ENCODE peak calls at places on chromosomes 12 and 14, in five cellular contexts. H, B, C, A and T are unnamed samples.

GRCh38 chr12:81866081-81866480 is 106.9 kb upstream of the PPFIA2 start:
- DNase-seq in A (no peak), B (no peak), C (no peak), H (no peak), T (no peak)

GRCh38 chr12:84805474-84805858 is 107.1 kb downstream of the SLC6A15 start:
- DNase-seq in C (no peak), B (no peak), H (no peak), A (no peak), T (no peak)

GRCh38 chr14:88613552-88614010 is 50.7 kb downstream of the ZC3H14 start:
- DNase-seq in H (no peak), B (peak), A (peak), C (no peak), T (peak)

GRCh38 chr12:57504033-57504432 is 16.2 kb downstream of the MARS1 start:
- DNase-seq in C (no peak), B (no peak), A (no peak), H (no peak), T (no peak)

GRCh38 chr12:65308601-65309071 is 30.2 kb downstream of the MSRB3 start:
- DNase-seq in H (peak), B (no peak), A (peak), C (no peak), T (peak)

GRCh38 chr14:72495668-72496067 is 398.2 kb downstream of the DPF3 start:
- DNase-seq in B (no peak), A (peak), H (no peak), C (peak), T (no peak)

GRCh38 chr14:98244162-98244948 is 1027.6 kb downstream of the BCL11B start:
- DNase-seq in H (no peak), B (no peak), C (no peak), A (no peak), T (no peak)

GRCh38 chr12:9762369-9762768 is 1.7 kb upstream of the CD69 start:
- DNase-seq in A (no peak), B (no peak), H (no peak), C (no peak), T (no peak)

GRCh38 chr14:89564291-89564957 is 147.4 kb upstream of the FOXN3 start:
- DNase-seq in A (peak), C (no peak), B (no peak), H (no peak), T (peak)

GRCh38 chr12:10362828-10363664 is 26.8 kb downstream of the KLRK1 start:
- DNase-seq in H (no peak), B (peak), C (no peak), A (no peak), T (peak)

GRCh38 chr12:96215933-96216273 is 21.7 kb downstream of the ELK3 start:
- DNase-seq in A (no peak), C (no peak), B (no peak), H (no peak), T (no peak)

GRCh38 chr12:74337951-74338350 is 199.7 kb upstream of the ATXN7L3B start:
- DNase-seq in H (peak), C (no peak), A (peak), B (no peak), T (no peak)

GRCh38 chr14:42110167-42110566 is 503.5 kb downstream of the LRFN5 start:
- DNase-seq in H (peak), B (peak), C (no peak), A (peak), T (peak)

GRCh38 chr12:100127766-100128508 is 14.7 kb downstream of the BLTP3B start:
- DNase-seq in C (no peak), H (peak), B (peak), A (peak), T (peak)

GRCh38 chr12:29113101-29113500 is 36.0 kb upstream of the FAR2 start:
- DNase-seq in C (no peak), H (peak), A (peak), B (no peak), T (no peak)

GRCh38 chr12:119910586-119910985 is 33.5 kb upstream of the CIT start:
- DNase-seq in H (no peak), B (no peak), C (no peak), A (no peak), T (no peak)

GRCh38 chr14:19754172-19754571 is 10.8 kb downstream of the OR4Q3 start:
- DNase-seq in B (no peak), H (no peak), A (no peak), C (no peak), T (no peak)

GRCh38 chr12:88310666-88311065 is 168.6 kb downstream of the TMTC3 start:
- DNase-seq in H (no peak), A (peak), C (no peak), B (no peak), T (peak)

GRCh38 chr14:27528328-27528727 is 930.5 kb upstream of the NOVA1 start:
- DNase-seq in A (peak), B (peak), C (no peak), H (no peak), T (peak)

GRCh38 chr12:74892057-74892633 is 317.5 kb downstream of the KCNC2 start:
- DNase-seq in B (no peak), C (no peak), A (no peak), H (no peak), T (no peak)

GRCh38 chr12:121776190-121777098 is 17.0 kb downstream of the RHOF start:
- DNase-seq in A (peak), B (peak), H (peak), C (peak), T (peak)

GRCh38 chr12:47413806-47414205 is 292.0 kb downstream of the RPAP3 start:
- DNase-seq in A (peak), C (no peak), B (no peak), H (no peak), T (peak)

GRCh38 chr12:130677957-130678558 is 38.0 kb downstream of the RIMBP2 start:
- DNase-seq in H (no peak), A (no peak), B (no peak), C (no peak), T (no peak)

GRCh38 chr14:70685480-70686197 is 43.9 kb downstream of the TTC9 start:
- DNase-seq in A (no peak), C (no peak), B (no peak), H (no peak), T (no peak)

GRCh38 chr12:7834701-7835100 is 38.0 kb downstream of the SLC2A14 start:
- DNase-seq in B (no peak), H (no peak), C (no peak), A (no peak), T (no peak)

GRCh38 chr12:89933911-89934310 is 225.3 kb upstream of the ATP2B1 start:
- DNase-seq in H (no peak), A (peak), B (no peak), C (no peak), T (peak)

GRCh38 chr14:31781578-31781977 is 220.4 kb downstream of the NUBPL start:
- DNase-seq in A (no peak), C (no peak), H (no peak), B (peak), T (no peak)

GRCh38 chr12:113310489-113310888 is 24.4 kb downstream of the SLC8B1 start:
- DNase-seq in B (peak), C (no peak), H (no peak), A (no peak), T (no peak)

GRCh38 chr14:50260511-50260910 is 29.1 kb upstream of the SOS2 start:
- DNase-seq in B (peak), H (peak), A (peak), C (no peak), T (peak)

GRCh38 chr14:54333511-54333910 is 63.3 kb upstream of the CDKN3 start:
- DNase-seq in H (no peak), C (no peak), B (no peak), A (no peak), T (no peak)

GRCh38 chr12:98594050-98594853 is 766 bp downstream of the SLC25A3 start:
- DNase-seq in A (peak), H (no peak), B (peak), C (peak), T (peak)

GRCh38 chr12:114698566-114699163 is 14.7 kb upstream of the TBX3 start:
- DNase-seq in A (no peak), C (no peak), B (no peak), H (no peak), T (no peak)
- H3K4me3 ChIP-seq in A (no peak), C (no peak), B (no peak), H (peak), T (peak)

DNA sequence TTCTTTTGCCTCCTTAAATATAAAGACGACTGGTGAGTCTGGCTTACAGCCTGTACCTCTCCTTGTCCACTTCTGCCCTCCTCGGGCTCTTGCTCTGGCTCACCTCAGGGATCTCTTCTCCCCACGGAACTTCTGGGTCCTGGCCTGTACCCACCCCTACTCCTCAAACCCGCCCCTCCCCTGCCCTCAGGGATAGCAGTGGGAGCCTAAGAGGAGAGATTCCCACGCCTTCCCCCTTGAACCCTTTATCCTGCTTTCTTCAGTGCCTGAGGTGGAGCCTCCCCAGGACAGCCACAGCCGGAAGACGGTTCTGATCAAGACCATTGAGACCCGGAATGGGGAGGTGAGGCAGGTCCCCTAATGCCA is 2.7 kb downstream of the PRPH start:
- DNase-seq in A (no peak), H (no peak), B (no peak), C (peak), T (no peak)
- H3K4me3 ChIP-seq in A (no peak), H (no peak), B (no peak), C (no peak), T (no peak)

GRCh38 chr12:67202344-67203012 is 66.7 kb upstream of the CAND1 start:
- DNase-seq in B (no peak), A (no peak), C (no peak), H (no peak), T (no peak)
- H3K4me3 ChIP-seq in B (no peak), A (no peak), C (no peak), H (no peak), T (no peak)

GRCh38 chr12:55828357-55828756 is 1.0 kb downstream of the DNAJC14 start:
- DNase-seq in H (no peak), C (peak), B (no peak), A (no peak), T (no peak)
- H3K4me3 ChIP-seq in H (peak), C (no peak), B (peak), A (peak), T (peak)

GRCh38 chr14:93748208-93749080 is 39.8 kb downstream of the PRIMA1 start:
- DNase-seq in A (no peak), C (peak), B (no peak), H (no peak), T (no peak)

GRCh38 chr14:93749081-93749430 is 39.2 kb downstream of the PRIMA1 start:
- DNase-seq in C (no peak), B (no peak), A (no peak), H (no peak), T (no peak)

GRCh38 chr14:93747560-93747959 is 40.7 kb downstream of the PRIMA1 start:
- DNase-seq in A (no peak), C (no peak), B (no peak), H (no peak), T (no peak)

GRCh38 chr14:93745603-93746273 is 42.5 kb downstream of the PRIMA1 start:
- DNase-seq in A (no peak), C (peak), B (no peak), H (no peak), T (no peak)

GRCh38 chr14:93747102-93747501 is 41.2 kb downstream of the PRIMA1 start:
- DNase-seq in B (no peak), H (no peak), C (no peak), A (no peak), T (no peak)
- H3K4me3 ChIP-seq in B (no peak), H (no peak), C (no peak), A (no peak), T (no peak)

GRCh38 chr12:70178038-70178437 is 65.2 kb upstream of the CNOT2 start:
- DNase-seq in B (no peak), A (peak), C (no peak), H (no peak), T (peak)
- H3K4me3 ChIP-seq in B (no peak), A (no peak), C (no peak), H (no peak), T (peak)

DNA sequence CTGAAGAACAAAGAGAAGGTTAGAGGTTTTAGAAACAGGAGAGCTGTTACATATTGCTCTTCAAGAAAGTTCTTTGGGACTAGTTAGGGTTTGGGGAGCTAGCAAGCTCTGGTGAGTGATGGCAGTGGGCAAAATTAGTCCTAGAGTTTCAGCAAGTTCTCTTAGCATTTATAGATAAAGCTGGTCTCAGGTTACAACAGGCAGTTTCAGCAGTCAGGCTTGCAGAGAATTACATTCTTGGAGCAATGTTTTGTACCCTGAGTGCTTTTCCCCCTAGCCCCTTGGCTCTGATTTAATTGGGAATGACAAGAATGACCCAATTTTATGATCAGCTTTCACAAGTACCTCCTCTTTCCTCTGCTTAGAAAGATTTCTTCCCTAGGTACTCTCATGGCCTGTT is 21.4 kb upstream of the EID3 start:
- DNase-seq in C (no peak), A (peak), H (no peak), B (no peak), T (no peak)
- H3K4me3 ChIP-seq in C (no peak), A (no peak), H (no peak), B (no peak), T (no peak)

GRCh38 chr14:77322209-77322902 is 1.5 kb downstream of the GSTZ1 start:
- DNase-seq in B (no peak), C (peak), H (no peak), A (no peak), T (no peak)
- H3K4me3 ChIP-seq in B (peak), C (no peak), H (peak), A (peak), T (peak)

GRCh38 chr14:100899841-100900771 is 3.4 kb downstream of the RTL1 start:
- DNase-seq in C (peak), A (no peak), B (peak), H (no peak), T (no peak)
- H3K4me3 ChIP-seq in C (no peak), A (no peak), B (no peak), H (no peak), T (no peak)